ENCODE peak calls at places on chromosome 9, in eight cellular contexts. Z, Q, W, M, B, C, R and P are unnamed samples.

GRCh38 chr9:93231121-93231694 is 47.3 kb downstream of the WNK2 start:
- DNase-seq in Z (no peak), Q (no peak), W (no peak), M (peak; percentile 64), B (no peak), C (no peak), R (no peak), P (no peak)

GRCh38 chr9:99109522-99109921 is 4.6 kb downstream of the TGFBR1 start:
- DNase-seq in Z (peak; percentile 54), Q (no peak), W (no peak), M (no peak), B (no peak), C (peak; percentile 78), R (no peak), P (peak; percentile 62)

GRCh38 chr9:136846376-136847064 is 2.7 kb upstream of the PHPT1 start:
- DNase-seq in Z (no peak), Q (no peak), W (no peak), M (no peak), B (no peak), C (no peak), R (no peak), P (no peak)

GRCh38 chr9:126860077-126860756 is at the start of gene ZBTB34:
- DNase-seq in Z (peak; percentile 44), Q (peak; percentile 70), W (peak; percentile 84), M (peak; percentile 50), B (peak; percentile 82), C (peak; percentile 48), R (peak; percentile 70), P (peak; percentile 82)

GRCh38 chr9:29213374-29214161 is 1640.3 kb upstream of the C9orf72 start:
- DNase-seq in Z (no peak), Q (no peak), W (peak; percentile 53), M (peak; percentile 79), B (peak; percentile 25), C (peak; percentile 86), R (no peak), P (no peak)

GRCh38 chr9:114805670-114806551 is at the start of gene TNFSF15:
- DNase-seq in Z (no peak), Q (peak; percentile 75), W (peak; percentile 37), M (no peak), B (no peak), C (peak; percentile 66), R (no peak), P (peak; percentile 48)

GRCh38 chr9:71909887-71910601 is 949 bp downstream of the ABHD17B start:
- DNase-seq in Z (peak; percentile 23), Q (peak; percentile 44), W (peak; percentile 79), M (peak; percentile 44), B (peak; percentile 30), C (peak; percentile 53), R (peak; percentile 18), P (peak; percentile 65)

GRCh38 chr9:95411211-95411892 is 93.8 kb upstream of the FANCC start:
- DNase-seq in Z (no peak), Q (no peak), W (no peak), M (no peak), B (no peak), C (no peak), R (no peak), P (no peak)

GRCh38 chr9:114745108-114745848 is 60.6 kb downstream of the TNFSF15 start:
- DNase-seq in Z (no peak), Q (no peak), W (no peak), M (no peak), B (no peak), C (no peak), R (no peak), P (no peak)

GRCh38 chr9:36870960-36871359 is 163.1 kb downstream of the PAX5 start:
- DNase-seq in Z (no peak), Q (no peak), W (no peak), M (peak; percentile 85), B (no peak), C (peak; percentile 53), R (no peak), P (no peak)

GRCh38 chr9:88733651-88734470 is 198.9 kb downstream of the NXNL2 start:
- DNase-seq in Z (no peak), Q (no peak), W (no peak), M (no peak), B (no peak), C (peak; percentile 67), R (no peak), P (no peak)

GRCh38 chr9:16278420-16278999 is 592.0 kb downstream of the BNC2 start:
- DNase-seq in Z (no peak), Q (no peak), W (no peak), M (no peak), B (no peak), C (no peak), R (no peak), P (no peak)

GRCh38 chr9:91182429-91182828 is 179.3 kb downstream of the AUH start:
- DNase-seq in Z (no peak), Q (no peak), W (no peak), M (no peak), B (no peak), C (no peak), R (no peak), P (no peak)

GRCh38 chr9:89185980-89186379 is 7.4 kb upstream of the SHC3 start:
- DNase-seq in Z (no peak), Q (no peak), W (peak; percentile 73), M (no peak), B (peak; percentile 30), C (no peak), R (no peak), P (no peak)

GRCh38 chr9:3856592-3856991 is 330.8 kb upstream of the RFX3 start:
- DNase-seq in Z (peak; percentile 51), Q (no peak), W (no peak), M (no peak), B (no peak), C (no peak), R (no peak), P (no peak)

GRCh38 chr9:117546894-117547293 is 132.0 kb upstream of the ASTN2 start:
- DNase-seq in Z (peak; percentile 32), Q (peak; percentile 12), W (no peak), M (no peak), B (no peak), C (no peak), R (no peak), P (no peak)

GRCh38 chr9:130893250-130894101 is 3.1 kb downstream of the QRFP start:
- DNase-seq in Z (no peak), Q (no peak), W (peak; percentile 57), M (no peak), B (no peak), C (no peak), R (no peak), P (no peak)

GRCh38 chr9:108687360-108687981 is 168.3 kb downstream of the ACTL7B start:
- DNase-seq in Z (peak; percentile 7), Q (no peak), W (no peak), M (no peak), B (no peak), C (peak; percentile 83), R (no peak), P (no peak)

GRCh38 chr9:22257026-22257425 is 189.6 kb upstream of the DMRTA1 start:
- DNase-seq in Z (no peak), Q (no peak), W (no peak), M (no peak), B (no peak), C (no peak), R (no peak), P (no peak)

GRCh38 chr9:93864840-93865239 is 90.3 kb downstream of the BARX1 start:
- DNase-seq in Z (no peak), Q (no peak), W (no peak), M (no peak), B (no peak), C (no peak), R (no peak), P (no peak)

GRCh38 chr9:86119457-86119856 is 20.1 kb upstream of the GOLM1 start:
- DNase-seq in Z (no peak), Q (no peak), W (no peak), M (no peak), B (no peak), C (no peak), R (no peak), P (no peak)

GRCh38 chr9:38160613-38161215 is 91.7 kb upstream of the SHB start:
- DNase-seq in Z (peak; percentile 20), Q (peak; percentile 79), W (peak; percentile 81), M (peak; percentile 33), B (peak; percentile 77), C (peak; percentile 30), R (peak; percentile 24), P (peak; percentile 71)

GRCh38 chr9:129330711-129331279 is 152.7 kb upstream of the IER5L start:
- DNase-seq in Z (peak; percentile 22), Q (peak; percentile 50), W (no peak), M (no peak), B (no peak), C (no peak), R (no peak), P (peak; percentile 47)

GRCh38 chr9:12424243-12424642 is 268.9 kb upstream of the TYRP1 start:
- DNase-seq in Z (no peak), Q (no peak), W (no peak), M (no peak), B (no peak), C (no peak), R (no peak), P (no peak)

GRCh38 chr9:81082251-81082650 is 607.1 kb downstream of the TLE1 start:
- DNase-seq in Z (no peak), Q (no peak), W (no peak), M (no peak), B (no peak), C (no peak), R (no peak), P (no peak)

GRCh38 chr9:6667633-6668280 is 22.2 kb upstream of the GLDC start:
- DNase-seq in Z (peak; percentile 50), Q (no peak), W (no peak), M (peak; percentile 24), B (peak; percentile 39), C (peak; percentile 9), R (no peak), P (peak; percentile 71)

GRCh38 chr9:121485618-121486531 is 13.8 kb downstream of the GGTA1 start:
- DNase-seq in Z (no peak), Q (no peak), W (no peak), M (no peak), B (no peak), C (no peak), R (no peak), P (no peak)

GRCh38 chr9:2523601-2524000 is 98.0 kb upstream of the VLDLR start:
- DNase-seq in Z (no peak), Q (no peak), W (no peak), M (no peak), B (no peak), C (no peak), R (no peak), P (no peak)

GRCh38 chr9:135413086-135413375 is 66.6 kb upstream of the PPP1R26 start:
- DNase-seq in Z (no peak), Q (no peak), W (no peak), M (no peak), B (no peak), C (no peak), R (no peak), P (no peak)

GRCh38 chr9:81072758-81073157 is 616.6 kb downstream of the TLE1 start:
- DNase-seq in Z (no peak), Q (no peak), W (no peak), M (no peak), B (no peak), C (no peak), R (no peak), P (no peak)

GRCh38 chr9:85960688-85961093 is 19.7 kb downstream of the NAA35 start:
- DNase-seq in Z (no peak), Q (no peak), W (no peak), M (peak; percentile 51), B (peak; percentile 36), C (peak; percentile 66), R (no peak), P (no peak)

GRCh38 chr9:111136180-111136579 is 97.9 kb upstream of the LPAR1 start:
- DNase-seq in Z (no peak), Q (no peak), W (no peak), M (no peak), B (no peak), C (no peak), R (no peak), P (no peak)

GRCh38 chr9:6686396-6686795 is 40.9 kb upstream of the GLDC start:
- DNase-seq in Z (peak; percentile 19), Q (no peak), W (no peak), M (no peak), B (no peak), C (no peak), R (no peak), P (peak; percentile 50)

GRCh38 chr9:2764371-2764770 is 47.1 kb downstream of the KCNV2 start:
- DNase-seq in Z (peak; percentile 41), Q (peak; percentile 37), W (no peak), M (no peak), B (no peak), C (no peak), R (no peak), P (no peak)